ENCODE peak calls at places on chromosomes 16 and 17, in four cellular contexts. One of them, this sample, is unnamed.

GRCh38 chr17:550776-551175 is 163.9 kb downstream of the VPS53 start:
- DNase-seq in non-pigmented ciliary epithelial cell: no peak
- DNase-seq in prostate gland: no peak
- DNase-seq in NCI-H460: no peak
- DNase-seq in this sample: no peak

GRCh38 chr17:52233176-52233575 is 74.7 kb upstream of the CA10 start:
- DNase-seq in non-pigmented ciliary epithelial cell: no peak
- DNase-seq in prostate gland: no peak
- DNase-seq in NCI-H460: no peak
- DNase-seq in this sample: no peak

GRCh38 chr17:50210249-50211225 is 9.1 kb upstream of the COL1A1 start:
- DNase-seq in non-pigmented ciliary epithelial cell: peak
- DNase-seq in prostate gland: no peak
- DNase-seq in NCI-H460: no peak
- DNase-seq in this sample: peak

GRCh38 chr16:88784074-88784855 is 755 bp downstream of the PIEZO1 start:
- DNase-seq in non-pigmented ciliary epithelial cell: no peak
- DNase-seq in prostate gland: peak
- DNase-seq in NCI-H460: no peak
- DNase-seq in this sample: peak

GRCh38 chr16:67552476-67552875 is 9.8 kb upstream of the CTCF start:
- DNase-seq in non-pigmented ciliary epithelial cell: no peak
- DNase-seq in prostate gland: no peak
- DNase-seq in NCI-H460: no peak
- DNase-seq in this sample: peak

GRCh38 chr17:1939979-1940809 is 84.9 kb downstream of the RTN4RL1 start:
- DNase-seq in non-pigmented ciliary epithelial cell: no peak
- DNase-seq in prostate gland: no peak
- DNase-seq in NCI-H460: no peak
- DNase-seq in this sample: peak

GRCh38 chr17:19238167-19238505 is 970 bp downstream of the EPN2 start:
- DNase-seq in non-pigmented ciliary epithelial cell: no peak
- DNase-seq in prostate gland: peak
- DNase-seq in NCI-H460: peak
- DNase-seq in this sample: peak

GRCh38 chr17:78276499-78276898 is 45.1 kb downstream of the TMEM235 start:
- DNase-seq in non-pigmented ciliary epithelial cell: no peak
- DNase-seq in prostate gland: no peak
- DNase-seq in NCI-H460: no peak
- DNase-seq in this sample: no peak

GRCh38 chr16:87706278-87707000 is 59.3 kb downstream of the KLHDC4 start:
- DNase-seq in non-pigmented ciliary epithelial cell: no peak
- DNase-seq in prostate gland: no peak
- DNase-seq in NCI-H460: no peak
- DNase-seq in this sample: peak

GRCh38 chr17:77842148-77842905 is 116.2 kb upstream of the TNRC6C start:
- DNase-seq in non-pigmented ciliary epithelial cell: no peak
- DNase-seq in prostate gland: no peak
- DNase-seq in NCI-H460: no peak
- DNase-seq in this sample: no peak

GRCh38 chr17:1611715-1612114 is 16.9 kb downstream of the SLC43A2 start:
- DNase-seq in non-pigmented ciliary epithelial cell: no peak
- DNase-seq in prostate gland: no peak
- DNase-seq in NCI-H460: no peak
- DNase-seq in this sample: no peak

GRCh38 chr17:75791251-75791650 is 6.6 kb downstream of the UNK start:
- DNase-seq in non-pigmented ciliary epithelial cell: no peak
- DNase-seq in prostate gland: no peak
- DNase-seq in NCI-H460: no peak
- DNase-seq in this sample: no peak

GRCh38 chr17:19397556-19398041 is 10.6 kb upstream of the MFAP4 start:
- DNase-seq in non-pigmented ciliary epithelial cell: no peak
- DNase-seq in prostate gland: no peak
- DNase-seq in NCI-H460: no peak
- DNase-seq in this sample: peak

GRCh38 chr16:85568519-85568918 is 44.6 kb upstream of the GSE1 start:
- DNase-seq in non-pigmented ciliary epithelial cell: no peak
- DNase-seq in prostate gland: no peak
- DNase-seq in NCI-H460: no peak
- DNase-seq in this sample: peak

GRCh38 chr16:28312327-28312726 is 20.0 kb downstream of the SBK1 start:
- DNase-seq in non-pigmented ciliary epithelial cell: no peak
- DNase-seq in prostate gland: no peak
- DNase-seq in NCI-H460: no peak
- DNase-seq in this sample: no peak

GRCh38 chr16:85652431-85653221 is 36.1 kb downstream of the GINS2 start:
- DNase-seq in non-pigmented ciliary epithelial cell: no peak
- DNase-seq in prostate gland: no peak
- DNase-seq in NCI-H460: no peak
- DNase-seq in this sample: peak